ENCODE peak calls at places on chromosome 11, in five cellular contexts. N, Z, E, P and T are unnamed samples.

GRCh38 chr11:60100511-60100910 is 12.0 kb downstream of the MS4A2 start:
- DNase-seq in N (no peak), Z (no peak), E (no peak), P (no peak), T (no peak)

GRCh38 chr11:108672113-108672512 is 7.2 kb downstream of the DDX10 start:
- DNase-seq in N (peak; percentile 9), Z (no peak), E (no peak), P (no peak), T (no peak)

GRCh38 chr11:70327717-70328116 is 57.2 kb downstream of the PPFIA1 start:
- DNase-seq in N (no peak), Z (no peak), E (no peak), P (no peak), T (no peak)

GRCh38 chr11:74449369-74449931 is 17.9 kb downstream of the KCNE3 start:
- DNase-seq in N (peak; percentile 64), Z (peak; percentile 52), E (peak; percentile 57), P (no peak), T (peak; percentile 87)

GRCh38 chr11:74255741-74256369 is 55.6 kb downstream of the P4HA3 start:
- DNase-seq in N (peak; percentile 72), Z (peak; percentile 42), E (peak; percentile 29), P (peak; percentile 54), T (peak; percentile 76)

GRCh38 chr11:64627371-64627770 is 36.4 kb downstream of the SLC22A12 start:
- DNase-seq in N (no peak), Z (no peak), E (no peak), P (no peak), T (no peak)

GRCh38 chr11:9815486-9816136 is 151.7 kb downstream of the SWAP70 start:
- DNase-seq in N (no peak), Z (no peak), E (no peak), P (no peak), T (no peak)

GRCh38 chr11:115298613-115299012 is 205.6 kb downstream of the CADM1 start:
- DNase-seq in N (no peak), Z (no peak), E (no peak), P (no peak), T (no peak)

GRCh38 chr11:93589347-93589746 is 46.2 kb upstream of the SMCO4 start:
- DNase-seq in N (no peak), Z (no peak), E (no peak), P (no peak), T (no peak)

GRCh38 chr11:94513091-94513490 is 830 bp downstream of the C11orf97 start:
- DNase-seq in N (no peak), Z (peak; percentile 72), E (no peak), P (no peak), T (no peak)

GRCh38 chr11:17163296-17163695 is 44.5 kb downstream of the PIK3C2A start:
- DNase-seq in N (no peak), Z (no peak), E (no peak), P (no peak), T (no peak)

GRCh38 chr11:235180-235997 is 753 bp downstream of the SIRT3 start:
- DNase-seq in N (no peak), Z (no peak), E (no peak), P (no peak), T (no peak)

GRCh38 chr11:32006799-32007388 is 84.0 kb upstream of the RCN1 start:
- DNase-seq in N (peak; percentile 47), Z (peak; percentile 13), E (peak; percentile 35), P (no peak), T (peak; percentile 48)

GRCh38 chr11:63845305-63845704 is 6.4 kb downstream of the MARK2 start:
- DNase-seq in N (no peak), Z (peak; percentile 39), E (no peak), P (no peak), T (no peak)

GRCh38 chr11:108027057-108027456 is 18.4 kb downstream of the CUL5 start:
- DNase-seq in N (no peak), Z (no peak), E (no peak), P (no peak), T (peak; percentile 39)

DNA sequence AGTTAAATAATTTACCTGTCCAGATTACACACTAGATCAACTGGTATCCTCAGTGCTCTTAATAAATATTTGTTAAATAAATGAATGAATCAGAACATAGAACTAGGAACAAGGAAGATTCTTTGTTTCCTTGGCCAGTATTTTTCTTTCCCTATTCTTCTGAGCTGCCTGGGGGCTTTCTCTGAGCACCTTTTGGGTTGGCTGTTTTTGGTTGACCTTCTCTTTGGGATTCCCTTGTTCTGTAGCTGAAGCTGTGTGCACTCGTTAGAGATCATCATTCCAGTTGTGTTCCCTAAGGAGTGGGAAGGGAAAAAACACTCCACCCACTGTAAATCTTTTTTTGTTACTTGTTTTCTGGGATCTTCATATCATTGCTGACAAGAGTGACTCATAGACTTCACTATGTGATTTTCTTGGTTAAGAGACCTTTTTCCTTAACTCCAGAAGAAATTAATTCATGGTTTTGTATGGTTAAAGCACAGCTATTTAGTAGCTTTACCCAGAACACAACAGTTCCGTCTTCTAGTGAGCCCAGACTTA is 84.3 kb downstream of the STIM1 start:
- DNase-seq in N (no peak), Z (no peak), E (no peak), P (no peak), T (no peak)
- TF ChIP-seq JUND in N (no peak), Z (no peak), E (no peak), P (no peak), T (no peak)

DNA sequence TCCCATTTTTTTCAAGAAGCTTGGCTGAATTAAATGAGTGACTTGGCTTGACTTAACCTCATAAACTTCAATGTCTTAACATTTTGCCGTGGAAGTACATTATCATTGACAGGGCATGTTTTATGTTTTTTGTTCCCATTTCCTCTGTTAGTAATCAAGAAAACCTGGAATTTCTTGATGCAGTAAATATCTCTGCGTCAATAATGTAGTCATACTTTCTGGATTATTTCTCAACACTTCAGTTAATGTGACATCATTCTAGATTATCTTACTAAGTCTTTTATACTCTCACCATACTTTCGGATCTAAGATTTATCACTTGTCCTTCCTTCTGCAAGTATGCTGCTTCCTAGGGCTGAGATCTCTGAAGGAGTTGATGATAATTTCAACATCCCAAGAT is 58.6 kb upstream of the PGR start:
- DNase-seq in N (no peak), Z (no peak), E (no peak), P (no peak), T (no peak)
- TF ChIP-seq JUND in N (no peak), Z (no peak), E (no peak), P (no peak), T (no peak)

DNA sequence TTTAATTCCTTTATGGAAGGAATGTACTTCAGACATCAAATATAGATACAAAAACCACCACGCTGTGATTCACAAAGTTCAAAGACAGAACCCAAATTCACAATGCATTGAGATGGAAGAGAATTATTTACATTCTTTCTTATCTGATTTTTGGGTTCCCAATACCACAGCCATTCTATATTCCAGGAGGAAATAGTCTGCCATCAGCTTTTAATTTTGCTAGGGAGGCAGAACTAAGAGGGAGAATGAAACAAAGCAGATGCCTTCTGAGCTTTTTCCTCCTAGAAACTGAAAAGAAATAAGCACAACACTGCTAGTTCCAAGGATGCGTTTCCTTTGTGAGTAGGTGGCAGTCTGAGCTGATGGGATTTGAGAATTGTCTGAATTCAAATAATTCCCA is 283.0 kb upstream of the NARS2 start:
- DNase-seq in N (no peak), Z (no peak), E (no peak), P (no peak), T (no peak)
- TF ChIP-seq JUND in N (no peak), Z (no peak), E (no peak), P (no peak), T (no peak)

GRCh38 chr11:2517386-2518064 is 72.7 kb downstream of the KCNQ1 start:
- DNase-seq in N (no peak), Z (no peak), E (no peak), P (no peak), T (no peak)
- TF ChIP-seq JUND in N (no peak), Z (no peak), E (no peak), P (no peak), T (no peak)

DNA sequence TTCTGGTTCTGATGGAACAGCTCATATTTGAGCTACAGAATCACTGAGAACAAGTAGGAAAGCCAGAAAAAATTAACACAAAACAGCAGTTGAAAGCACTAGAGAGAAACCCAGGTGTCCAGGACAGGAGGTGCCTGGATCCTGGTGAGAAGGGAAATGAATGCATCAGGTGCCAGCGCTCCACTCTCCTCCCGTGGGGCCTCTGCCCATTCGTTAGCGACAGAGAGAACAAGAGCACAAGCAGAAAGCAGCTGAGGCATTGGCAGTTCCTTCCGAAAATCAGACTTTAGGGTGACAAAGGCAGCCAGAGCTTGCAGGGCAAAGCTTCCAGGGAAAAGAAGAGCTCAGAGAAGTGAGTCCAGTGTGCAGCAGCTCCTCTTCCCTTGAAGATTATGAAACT is 20.0 kb upstream of the KRTAP5-7 start:
- DNase-seq in N (no peak), Z (no peak), E (no peak), P (peak; percentile 32), T (no peak)
- TF ChIP-seq JUND in N (no peak), Z (no peak), E (no peak), P (no peak), T (no peak)

DNA sequence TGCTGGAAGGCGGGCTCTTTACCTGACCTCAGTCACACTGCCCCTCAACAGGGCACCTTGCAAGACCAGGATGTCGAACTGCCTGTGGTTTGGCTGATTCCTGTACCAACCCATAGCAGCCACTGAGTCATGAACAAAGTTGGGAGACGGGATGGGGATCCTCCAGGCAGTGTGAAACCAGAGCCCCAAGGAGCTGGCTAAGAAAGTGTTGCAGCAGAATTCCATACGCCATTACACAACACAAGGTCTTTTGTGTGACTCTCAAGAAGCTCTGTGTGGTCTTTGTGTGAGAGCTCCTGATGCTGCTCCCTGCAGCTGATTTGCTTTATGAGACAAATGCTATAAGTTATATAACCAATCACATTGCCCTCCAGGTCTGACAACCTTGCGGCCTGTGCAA is 617.7 kb downstream of the OPCML start:
- DNase-seq in N (no peak), Z (no peak), E (no peak), P (no peak), T (no peak)
- TF ChIP-seq JUND in N (no peak), Z (no peak), E (no peak), P (no peak), T (no peak)

GRCh38 chr11:76823481-76824028 is 37.2 kb upstream of the ACER3 start:
- DNase-seq in N (peak; percentile 81), Z (peak; percentile 31), E (peak; percentile 88), P (peak; percentile 43), T (peak; percentile 93)

GRCh38 chr11:76822406-76822805 is 38.3 kb upstream of the ACER3 start:
- DNase-seq in N (no peak), Z (no peak), E (no peak), P (no peak), T (no peak)

GRCh38 chr11:76825726-76826396 is 34.9 kb upstream of the ACER3 start:
- DNase-seq in N (peak; percentile 45), Z (no peak), E (no peak), P (no peak), T (peak; percentile 43)

GRCh38 chr11:76824083-76824939 is 36.4 kb upstream of the ACER3 start:
- DNase-seq in N (peak; percentile 75), Z (no peak), E (peak; percentile 22), P (no peak), T (no peak)

DNA sequence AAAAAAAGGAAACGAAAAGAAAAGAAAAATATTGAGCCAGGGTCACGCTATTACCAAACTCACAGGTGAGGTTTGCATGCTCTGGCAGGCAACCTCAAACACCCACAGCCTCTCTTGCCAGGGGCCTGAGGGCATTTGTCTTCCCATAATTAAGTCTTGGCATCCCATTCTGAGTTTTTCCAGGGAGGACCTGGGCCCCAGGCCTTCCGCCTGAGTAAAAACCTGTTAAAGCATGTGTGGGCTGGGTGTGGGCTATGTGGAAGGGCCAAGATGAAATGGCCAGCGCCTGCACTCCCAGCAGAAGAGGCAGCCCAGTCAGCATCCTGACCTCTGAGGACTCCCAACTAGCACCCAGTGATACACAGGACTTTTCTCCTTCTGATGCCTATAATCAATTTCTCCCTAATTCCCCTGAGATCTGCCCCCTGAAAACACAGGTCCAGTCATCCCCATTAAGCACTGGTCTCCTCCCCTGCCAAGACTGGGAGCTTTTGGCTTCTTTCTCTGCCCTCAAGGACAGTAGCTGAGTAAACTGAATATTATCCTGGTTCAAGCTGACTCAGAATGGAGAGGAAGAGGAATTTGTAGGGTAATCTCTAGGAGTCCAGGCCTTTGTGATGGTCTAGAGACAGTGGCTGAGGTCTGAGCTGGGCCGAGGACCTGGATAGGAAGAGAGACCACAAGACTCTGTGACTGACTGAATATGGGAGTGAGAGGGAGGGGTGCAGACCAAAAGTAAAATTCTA is 35.6 kb upstream of the ACER3 start:
- DNase-seq in N (no peak), Z (no peak), E (no peak), P (no peak), T (peak; percentile 74)
- TF ChIP-seq JUND in N (no peak), Z (no peak), E (no peak), P (no peak), T (peak; percentile 55)